ENCODE peak calls at places on chromosomes 4 and X, in six cellular contexts. X is H1, S is trophoblast cell, D is IMR-90, G is mesenchymal stem cell, R is neuronal stem cell. I is an unnamed sample.

GRCh38 chr4:84582988-84583870 is at the start of gene CDS1:
- DNase-seq in R (no peak), D (no peak), X (no peak), S (peak), G (peak), I (peak)

GRCh38 chr4:184284336-184284690 is 66.6 kb upstream of the ENPP6 start:
- DNase-seq in G (no peak), X (no peak), R (no peak), D (no peak), S (no peak), I (no peak)

GRCh38 chr4:136680271-136680670 is 852.0 kb downstream of the PCDH18 start:
- DNase-seq in X (no peak), S (peak), D (peak), G (peak), R (no peak), I (peak)

GRCh38 chr4:121674191-121674590 is 22.6 kb downstream of the ANXA5 start:
- DNase-seq in S (no peak), X (no peak), G (no peak), R (no peak), D (no peak), I (no peak)

GRCh38 chr4:66160606-66161005 is 490.3 kb upstream of the EPHA5 start:
- DNase-seq in D (no peak), R (no peak), G (peak), X (no peak), S (no peak), I (no peak)

GRCh38 chr4:116849620-116850019 is 235.8 kb downstream of the TRAM1L1 start:
- DNase-seq in D (no peak), R (no peak), X (no peak), S (no peak), G (no peak), I (peak)

GRCh38 chrX:154353172-154353843 is 21.1 kb downstream of the FLNA start:
- DNase-seq in X (no peak), D (no peak), S (no peak), R (no peak), G (no peak), I (no peak)

GRCh38 chr4:48943387-48943786 is 36.8 kb upstream of the OCIAD2 start:
- DNase-seq in S (no peak), R (no peak), G (no peak), X (no peak), D (no peak), I (peak)

DNA sequence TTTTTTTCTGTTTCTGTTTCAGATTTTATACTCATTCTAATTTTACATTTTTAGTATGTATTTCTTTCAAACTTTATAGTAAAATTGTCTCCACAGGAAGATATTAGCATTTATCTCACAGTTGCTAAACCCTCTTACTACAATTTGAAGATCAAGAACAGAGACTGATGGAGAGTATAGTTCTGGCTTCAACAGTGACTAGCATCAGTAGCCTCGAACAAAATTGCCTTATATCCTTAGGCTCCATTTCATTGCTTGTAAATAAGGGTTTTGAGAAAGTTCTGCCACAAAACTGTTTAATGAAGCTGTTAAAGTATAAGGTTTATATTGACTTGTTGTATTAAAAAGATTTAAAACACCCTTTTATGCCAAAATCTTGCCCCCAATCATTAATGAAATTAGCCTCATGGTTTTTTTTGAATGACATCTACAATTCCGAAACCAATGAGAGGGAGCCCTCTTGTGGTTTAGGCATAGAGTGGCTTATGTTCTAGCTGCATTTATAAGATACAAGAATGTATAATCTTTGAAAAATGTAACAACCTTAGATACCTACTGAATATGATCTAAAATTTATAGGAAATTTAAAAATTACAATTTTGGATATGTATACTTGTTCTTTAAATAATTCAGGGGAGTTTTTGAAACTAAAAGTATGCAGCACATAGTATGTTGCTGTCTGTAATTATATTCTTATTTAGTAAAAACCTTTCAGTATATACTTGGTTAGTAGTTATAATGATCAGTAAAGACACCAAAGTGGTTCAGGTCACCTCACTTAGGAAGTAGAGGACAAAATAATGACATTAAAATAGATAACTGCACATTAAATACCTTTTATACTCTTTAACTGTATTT is 109.8 kb upstream of the HPGD start:
- DNase-seq in X (no peak), D (peak), R (peak), G (peak), S (peak), I (peak)
- H2BK5ac ChIP-seq in X (no peak), D (no peak), R (no peak), G (no peak), S (no peak), I (no peak)

DNA sequence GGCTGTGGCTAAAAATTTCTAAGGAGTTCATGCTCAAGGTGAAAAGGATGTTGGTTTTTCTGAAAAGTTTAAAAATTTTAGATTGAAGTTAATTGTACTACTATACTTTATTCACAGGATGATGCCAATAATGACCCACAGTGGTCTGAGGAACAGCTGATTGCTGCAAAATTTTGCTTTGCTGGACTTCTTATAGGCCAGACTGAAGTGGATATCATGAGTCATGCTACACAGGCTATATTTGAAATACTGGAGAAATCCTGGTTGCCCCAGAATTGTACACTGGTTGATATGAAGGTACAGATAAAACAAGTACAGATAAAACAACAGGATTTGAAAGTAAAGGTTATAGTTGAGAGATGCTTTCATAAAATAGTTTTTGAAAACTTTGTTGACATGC is 12.2 kb downstream of the PAICS start:
- DNase-seq in X (no peak), D (peak), S (no peak), G (peak), R (no peak), I (no peak)
- H3K9ac ChIP-seq in X (no peak), D (no peak), S (no peak), G (no peak), R (no peak), I (no peak)

GRCh38 chr4:54231419-54232150 is 2.5 kb downstream of the PDGFRA start:
- DNase-seq in G (peak), S (no peak), R (peak), D (peak), X (no peak), I (peak)
- H3K4me3 ChIP-seq in G (peak), S (peak), R (no peak), D (peak), X (peak), I (peak)

GRCh38 chrX:153158319-153158718 is 20.8 kb upstream of the MAGEA1 start:
- DNase-seq in G (no peak), S (no peak), X (no peak), R (no peak), D (no peak), I (no peak)
- H2BK5ac ChIP-seq in G (no peak), S (no peak), X (no peak), R (no peak), D (no peak), I (no peak)